ENCODE peak calls at places on chromosome 3, in four cellular contexts. H is right atrium auricular region, D is esophagus squamous epithelium, W is astrocyte of the spinal cord. U is an unnamed sample.
A peak's percentile ranks its signal among the peaks of the same experiment; 100 is the strongest.

GRCh38 chr3:173009410-173009809 is 131.6 kb downstream of the SPATA16 start:
- DNase-seq in W (no peak), D (no peak), H (no peak), U (no peak)

GRCh38 chr3:171700653-171701052 is 109.6 kb downstream of the PLD1 start:
- DNase-seq in W (no peak), H (no peak), D (no peak), U (no peak)

GRCh38 chr3:198106265-198106664 is 146.2 kb downstream of the LMLN start:
- DNase-seq in H (no peak), D (no peak), W (no peak), U (no peak)

GRCh38 chr3:34635352-34635850 is 837.0 kb downstream of the PDCD6IP start:
- DNase-seq in W (no peak), H (no peak), D (no peak), U (no peak)

GRCh38 chr3:16227566-16227965 is 37.2 kb downstream of the DPH3 start:
- DNase-seq in W (no peak), D (no peak), H (no peak), U (no peak)

GRCh38 chr3:56926513-56927282 is 124.9 kb upstream of the ARHGEF3 start:
- DNase-seq in H (no peak), W (peak; percentile 78), D (no peak), U (no peak)

GRCh38 chr3:26613999-26614398 is 8.6 kb upstream of the LRRC3B start:
- DNase-seq in H (no peak), W (no peak), D (no peak), U (no peak)

GRCh38 chr3:124617177-124617576 is 113.1 kb upstream of the UMPS start:
- DNase-seq in D (no peak), H (no peak), W (no peak), U (no peak)

GRCh38 chr3:153927107-153927506 is 194.1 kb upstream of the ARHGEF26 start:
- DNase-seq in W (peak; percentile 56), H (no peak), D (no peak), U (no peak)

GRCh38 chr3:54780336-54780735 is 147.5 kb downstream of the LRTM1 start:
- DNase-seq in H (no peak), D (no peak), W (no peak), U (no peak)

GRCh38 chr3:27986204-27986879 is 255.1 kb upstream of the CMC1 start:
- DNase-seq in W (no peak), D (no peak), H (no peak), U (no peak)

GRCh38 chr3:18512007-18512406 is 86.9 kb upstream of the SATB1 start:
- DNase-seq in W (no peak), D (no peak), H (no peak), U (no peak)

GRCh38 chr3:98521897-98522537 is 685 bp downstream of the CLDND1 start:
- DNase-seq in H (peak; percentile 63), W (peak; percentile 78), D (no peak), U (no peak)

GRCh38 chr3:79767953-79768282 is at the start of gene ROBO1:
- DNase-seq in D (no peak), H (no peak), W (peak; percentile 50), U (no peak)

GRCh38 chr3:26556637-26557036 is 65.9 kb upstream of the LRRC3B start:
- DNase-seq in D (no peak), H (no peak), W (no peak), U (no peak)

GRCh38 chr3:17065315-17065714 is 180.6 kb downstream of the PLCL2 start:
- DNase-seq in D (no peak), H (no peak), W (peak; percentile 20), U (no peak)

GRCh38 chr3:106534206-106534605 is 665.4 kb upstream of the CBLB start:
- DNase-seq in D (no peak), W (peak; percentile 94), H (no peak), U (no peak)

GRCh38 chr3:52436500-52437106 is 8.3 kb downstream of the SEMA3G start:
- DNase-seq in W (no peak), D (no peak), H (no peak), U (peak; percentile 71)

GRCh38 chr3:146747051-146747450 is 141.9 kb upstream of the PLSCR5 start:
- DNase-seq in D (no peak), H (no peak), W (peak; percentile 27), U (no peak)

GRCh38 chr3:125057186-125057850 is 1.5 kb upstream of the HEG1 start:
- DNase-seq in D (no peak), H (no peak), W (peak; percentile 86), U (no peak)

GRCh38 chr3:150094150-150094932 is 123.6 kb upstream of the PFN2 start:
- DNase-seq in W (peak; percentile 53), H (no peak), D (no peak), U (no peak)

GRCh38 chr3:38587548-38588131 is 61.8 kb downstream of the SCN5A start:
- DNase-seq in D (no peak), H (peak; percentile 32), W (no peak), U (peak; percentile 55)

GRCh38 chr3:36303286-36303685 is 77.0 kb upstream of the STAC start:
- DNase-seq in D (no peak), H (no peak), W (no peak), U (no peak)

GRCh38 chr3:30658328-30659052 is 52.1 kb downstream of the TGFBR2 start:
- DNase-seq in W (peak; percentile 89), D (no peak), H (no peak), U (no peak)

GRCh38 chr3:109072208-109072607 is 45.7 kb downstream of the MORC1 start:
- DNase-seq in H (no peak), W (no peak), D (no peak), U (no peak)

GRCh38 chr3:74048686-74049085 is 423.9 kb upstream of the PDZRN3 start:
- DNase-seq in W (no peak), H (no peak), D (no peak), U (no peak)

GRCh38 chr3:181210275-181210674 is 220.7 kb upstream of the DNAJC19 start:
- DNase-seq in H (no peak), D (no peak), W (peak; percentile 32), U (no peak)

GRCh38 chr3:57825116-57825515 is 69.0 kb downstream of the SLMAP start:
- DNase-seq in D (no peak), H (no peak), W (no peak), U (no peak)

GRCh38 chr3:157078131-157078835 is 81.7 kb downstream of the CCNL1 start:
- DNase-seq in D (no peak), H (no peak), W (no peak), U (no peak)

GRCh38 chr3:71366991-71367604 is 216.4 kb downstream of the FOXP1 start:
- DNase-seq in W (no peak), D (no peak), H (no peak), U (no peak)

GRCh38 chr3:191296041-191296541 is 33.1 kb upstream of the CCDC50 start:
- DNase-seq in H (no peak), D (no peak), W (no peak), U (no peak)

GRCh38 chr3:185658504-185658912 is 72.4 kb downstream of the SENP2 start:
- DNase-seq in D (no peak), W (peak; percentile 97), H (peak; percentile 93), U (peak; percentile 92)

GRCh38 chr3:15063238-15063637 is 1.9 kb downstream of the MRPS25 start:
- DNase-seq in D (no peak), W (no peak), H (no peak), U (no peak)
- H3K4me3 ChIP-seq in D (peak overlapping the region; percentile 77), W (no peak overlapping the region), H (peak overlapping the region; percentile 82), U (no peak overlapping the region)

DNA sequence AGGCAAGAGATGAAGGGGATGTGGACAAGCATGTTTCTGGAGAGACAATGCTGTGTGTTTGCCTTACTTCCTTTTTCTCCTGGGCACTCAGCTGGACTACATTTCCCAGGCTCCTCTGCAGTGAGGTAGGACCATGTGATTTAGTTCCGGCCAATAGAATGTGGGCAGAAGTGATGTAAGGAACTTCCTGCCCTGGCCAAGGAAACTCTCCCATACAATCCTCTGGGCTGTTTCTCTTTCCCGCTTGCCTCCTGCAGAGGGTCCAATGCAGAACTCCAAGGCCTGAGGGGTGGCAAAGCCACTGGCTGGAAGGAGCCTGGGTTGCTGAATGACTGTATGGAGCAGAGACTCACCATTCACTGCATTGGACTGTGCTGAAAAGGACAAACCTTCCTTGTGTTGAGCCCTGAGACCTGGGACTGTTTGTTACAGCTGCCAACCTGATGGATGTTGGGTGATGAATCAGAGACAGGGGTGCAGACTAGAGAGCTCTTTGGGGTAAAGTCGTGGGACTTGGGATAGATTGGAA is 82.7 kb upstream of the SLC6A6 start:
- DNase-seq in H (no peak), D (no peak), W (peak; percentile 46), U (no peak)
- H3K4me3 ChIP-seq in H (no peak overlapping the region), D (peak overlapping the region; percentile 23), W (no peak overlapping the region), U (no peak overlapping the region)

GRCh38 chr3:44338010-44338827 is at the start of gene TCAIM:
- DNase-seq in D (peak; percentile 82), W (peak; percentile 98), H (peak; percentile 97), U (peak; percentile 99)

GRCh38 chr3:44337253-44337652 is 1.3 kb upstream of the TCAIM start:
- DNase-seq in H (no peak), W (peak; percentile 7), D (no peak), U (no peak)

GRCh38 chr3:44339990-44340389 is 1.4 kb downstream of the TCAIM start:
- DNase-seq in D (no peak), W (no peak), H (no peak), U (no peak)

GRCh38 chr3:44339181-44339741 is 695 bp downstream of the TCAIM start:
- DNase-seq in W (peak; percentile 12), D (no peak), H (no peak), U (no peak)

DNA sequence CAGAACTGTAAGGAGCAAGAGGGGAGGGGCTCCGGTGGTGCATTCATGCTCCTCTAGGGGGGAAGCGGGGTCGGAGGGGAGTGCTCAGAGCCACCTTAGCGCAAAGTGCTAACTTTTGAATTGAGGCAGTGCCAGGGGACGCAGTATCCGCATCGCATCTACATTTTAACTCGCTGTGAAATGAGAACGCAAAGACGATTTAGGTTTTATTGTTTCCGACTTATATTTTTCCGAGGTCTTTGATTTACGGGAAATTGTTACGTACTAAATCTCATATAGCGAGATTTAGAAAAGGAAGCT is 212 bp downstream of the TCAIM start:
- DNase-seq in W (no peak), D (no peak), H (no peak), U (no peak)
- H3K4me3 ChIP-seq in W (peak overlapping the region; percentile 72), D (peak overlapping the region; percentile 91), H (peak overlapping the region; percentile 65), U (peak overlapping the region; percentile 88)

DNA sequence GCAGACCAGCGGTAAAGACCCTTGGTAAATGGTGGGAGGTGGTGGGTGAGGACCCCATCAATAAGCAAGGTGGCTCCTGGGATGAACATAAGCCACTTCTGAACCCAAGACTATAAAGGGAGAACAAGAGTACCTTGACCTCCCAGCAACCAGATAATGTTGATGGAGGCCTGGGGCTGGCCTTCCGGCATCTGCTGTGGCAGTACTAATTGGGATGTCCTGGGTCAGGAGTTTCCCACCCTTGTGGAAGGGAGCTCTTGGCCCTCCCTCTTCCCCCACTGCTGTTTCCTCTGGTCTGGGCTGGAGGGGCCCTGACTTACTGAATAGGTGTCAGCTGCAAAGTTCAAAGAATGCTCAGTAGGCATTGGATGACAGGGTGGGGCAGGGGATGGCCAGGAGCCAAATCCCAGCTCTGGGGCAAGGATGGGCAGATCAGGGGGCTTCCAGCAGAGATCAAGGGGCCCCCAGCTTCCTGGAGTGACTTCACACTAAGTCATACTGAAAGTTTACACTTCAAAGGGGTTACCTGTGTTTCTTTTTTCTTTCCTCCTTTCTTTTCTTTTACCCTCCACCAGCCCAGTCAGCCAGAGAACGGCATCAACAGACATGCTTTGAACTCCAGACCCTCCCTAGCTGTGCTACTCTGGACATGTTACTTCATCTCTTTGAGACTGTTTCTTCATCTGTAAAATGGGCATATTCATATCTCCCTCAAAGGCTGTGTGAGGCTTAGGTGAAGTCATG is 1.6 kb downstream of the RBP1 start:
- DNase-seq in D (no peak), W (no peak), H (no peak), U (no peak)
- H3K4me3 ChIP-seq in D (no peak overlapping the region), W (peak overlapping the region; percentile 61), H (no peak overlapping the region), U (no peak overlapping the region)

U was measured in coronary artery.